ENCODE peak calls at places on chromosome 11, in eight cellular contexts. T is stomach, I is BE2C, K is PC-3, F is WTC11, D is nephron progenitor cell, S is astrocyte of the spinal cord, N is HepG2. X is an unnamed sample.

GRCh38 chr11:101912823-101913284 is 2.0 kb upstream of the CEP126 start:
- DNase-seq in S (peak), I (no peak), D (no peak), K (peak), N (peak), T (no peak), F (no peak), X (no peak)

GRCh38 chr11:111417766-111418435 is 38.8 kb upstream of the POU2AF1 start:
- DNase-seq in K (no peak), S (peak), D (no peak), N (no peak), I (no peak), F (no peak), T (no peak), X (no peak)

GRCh38 chr11:94882931-94883330 is 90.4 kb downstream of the CWC15 start:
- DNase-seq in S (no peak), D (no peak), K (no peak), I (no peak), F (no peak), T (no peak), N (no peak), X (no peak)

GRCh38 chr11:12284321-12285050 is 92.9 kb upstream of the PARVA start:
- DNase-seq in F (no peak), I (no peak), N (no peak), K (no peak), T (peak), S (peak), D (no peak), X (peak)

GRCh38 chr11:108693852-108694251 is 29.0 kb downstream of the DDX10 start:
- DNase-seq in K (peak), T (no peak), S (peak), F (no peak), N (no peak), D (no peak), I (no peak), X (no peak)

GRCh38 chr11:69053546-69054396 is 5.0 kb downstream of the TPCN2 start:
- DNase-seq in F (no peak), S (no peak), I (no peak), K (no peak), N (no peak), D (no peak), T (no peak), X (no peak)

GRCh38 chr11:11510939-11511338 is 110.9 kb downstream of the GALNT18 start:
- DNase-seq in F (no peak), K (no peak), S (peak), I (no peak), N (no peak), T (no peak), D (peak), X (no peak)

GRCh38 chr11:71285111-71285510 is 32.7 kb upstream of the SHANK2 start:
- DNase-seq in I (no peak), N (no peak), F (no peak), T (peak), D (no peak), K (no peak), S (no peak), X (no peak)

GRCh38 chr11:59562292-59562691 is 51.0 kb downstream of the OR4D9 start:
- DNase-seq in N (no peak), D (no peak), F (no peak), T (no peak), S (no peak), I (no peak), K (no peak), X (no peak)

DNA sequence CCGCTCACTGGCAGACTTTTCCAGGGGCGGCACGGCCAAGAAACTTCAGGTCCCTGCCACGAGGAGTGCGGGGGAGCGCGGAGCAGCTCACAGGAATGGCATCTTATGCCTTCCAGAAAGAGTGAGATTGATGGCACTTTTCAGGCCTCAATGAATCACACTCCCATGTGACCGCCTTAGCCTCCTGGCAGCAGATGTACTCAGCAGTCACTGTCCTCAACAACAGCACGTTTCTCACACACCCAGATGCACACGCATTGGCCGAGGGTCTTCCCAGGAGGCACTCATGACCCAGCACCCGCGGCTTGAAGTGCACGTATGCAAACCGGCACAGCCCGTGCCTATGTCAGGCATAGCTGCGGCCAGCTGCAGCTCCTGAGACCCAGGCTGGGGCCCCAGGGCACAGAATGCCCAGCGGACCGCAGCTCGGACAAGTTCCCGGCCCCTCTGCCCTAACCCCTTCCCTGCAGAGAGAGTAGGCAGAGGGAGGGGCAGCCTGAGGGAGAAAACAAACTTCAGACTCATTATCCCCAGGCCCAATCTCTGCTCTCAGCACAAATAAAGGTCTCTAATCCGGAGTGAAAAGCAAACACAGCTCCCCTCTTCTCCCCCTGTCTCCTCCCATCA is 48.3 kb downstream of the RPUSD4 start:
- DNase-seq in K (peak), I (peak), D (peak), N (peak), T (no peak), S (peak), F (no peak), X (peak)
- TF ChIP-seq CTCF in K (no peak), I (no peak), D (no peak), N (no peak), T (no peak), S (peak), F (no peak), X (peak)

GRCh38 chr11:2409026-2409553 is 8.5 kb downstream of the TSSC4 start:
- DNase-seq in T (no peak), F (no peak), N (no peak), K (no peak), D (peak), I (peak), S (no peak), X (no peak)
- TF ChIP-seq CTCF in T (no peak), F (no peak), N (no peak), K (no peak), D (no peak), I (no peak), S (no peak), X (no peak)

DNA sequence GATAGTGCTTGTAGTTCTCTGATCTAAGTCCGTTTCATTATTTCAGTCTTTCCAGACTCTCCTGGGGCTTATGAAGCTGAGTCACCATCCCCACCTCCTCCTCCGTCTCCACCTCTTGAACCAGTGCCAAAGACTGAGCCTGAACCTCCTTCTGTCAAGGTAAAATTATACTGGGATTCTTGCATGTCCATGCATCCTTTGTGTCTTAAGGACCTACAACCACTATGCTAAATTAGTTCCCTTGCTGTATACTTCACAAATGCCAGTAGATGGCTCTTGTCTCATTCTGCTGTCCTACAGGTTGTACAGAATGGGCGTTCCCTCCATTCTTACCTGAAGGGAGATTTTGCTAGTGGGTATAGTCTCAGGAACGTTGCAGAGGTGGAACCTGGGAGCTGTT is 42.2 kb downstream of the POLD3 start:
- DNase-seq in I (peak), F (no peak), T (no peak), N (peak), D (no peak), S (peak), K (peak), X (no peak)
- TF ChIP-seq CTCF in I (peak), F (no peak), T (no peak), N (peak), D (no peak), S (peak), K (peak), X (peak)

GRCh38 chr11:620201-620600 is 4.5 kb upstream of the IRF7 start:
- DNase-seq in T (no peak), I (no peak), K (no peak), S (no peak), D (no peak), N (no peak), F (no peak), X (no peak)

GRCh38 chr11:618856-619624 is 3.3 kb upstream of the IRF7 start:
- DNase-seq in D (no peak), S (no peak), I (no peak), N (no peak), T (no peak), K (no peak), F (no peak), X (no peak)

GRCh38 chr11:619625-620050 is 3.9 kb upstream of the IRF7 start:
- DNase-seq in F (no peak), S (no peak), K (no peak), I (no peak), D (no peak), N (no peak), T (no peak), X (no peak)

GRCh38 chr11:621838-622237 is 2.9 kb downstream of the CDHR5 start:
- DNase-seq in F (no peak), T (no peak), D (no peak), K (no peak), S (no peak), I (no peak), N (no peak), X (no peak)

GRCh38 chr11:620935-621814 is 3.6 kb downstream of the CDHR5 start:
- DNase-seq in T (no peak), S (no peak), I (no peak), N (no peak), K (no peak), D (no peak), F (no peak), X (no peak)
- TF ChIP-seq CTCF in T (no peak), S (no peak), I (no peak), N (no peak), K (no peak), D (no peak), F (no peak), X (no peak)

DNA sequence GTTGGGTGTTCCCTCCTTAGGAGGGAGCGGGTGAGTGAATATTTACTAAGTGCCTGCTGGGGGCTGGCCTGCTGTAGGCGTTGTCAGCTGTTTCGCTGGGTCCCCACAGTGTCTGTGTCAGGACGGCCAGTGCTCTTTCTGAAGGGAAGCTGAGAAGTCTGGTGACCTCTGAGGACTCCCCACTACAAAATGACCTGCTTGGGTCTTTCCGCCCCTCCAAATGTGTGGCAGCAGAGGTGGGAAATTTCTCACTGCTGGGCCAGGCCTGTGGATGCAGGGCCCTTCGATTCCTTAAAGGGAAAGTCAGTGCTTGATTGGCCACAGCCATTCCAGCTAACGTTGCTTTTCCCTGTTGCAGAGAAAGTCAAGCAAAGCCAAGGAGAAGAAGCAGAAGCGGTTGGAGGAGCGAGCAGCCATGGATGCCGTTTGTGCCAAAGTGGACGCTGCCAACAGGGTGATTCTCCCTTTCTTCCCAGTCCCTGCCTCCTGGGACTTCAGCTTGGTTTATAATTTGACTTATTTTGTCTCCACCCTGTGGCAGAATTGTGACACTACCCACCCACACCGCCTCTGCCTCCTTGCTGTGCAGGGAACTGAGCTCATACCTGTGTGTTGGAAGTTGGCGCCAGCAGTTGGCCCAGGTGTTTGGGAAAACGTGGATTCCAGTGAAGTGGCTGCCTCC is 6.8 kb downstream of the NAA40 start:
- DNase-seq in T (peak), D (peak), S (peak), K (peak), F (peak), N (peak), I (peak), X (no peak)
- TF ChIP-seq CTCF in T (peak), D (peak), S (peak), K (peak), F (peak), N (peak), I (peak), X (peak)

X was measured in osteocyte.